ENCODE peak calls at places on chromosomes 4 and X, in eight cellular contexts. V, C, B, T, P, K, O and U are unnamed samples.

GRCh38 chr4:22071749-22072148 is 123.2 kb upstream of the KCNIP4 start:
- DNase-seq in O (no peak), P (no peak), V (no peak), C (no peak), T (no peak), B (no peak), K (no peak), U (no peak)

GRCh38 chrX:103498786-103499185 is 20.5 kb downstream of the RAB40A start:
- DNase-seq in V (no peak), O (no peak), B (no peak), T (no peak), K (no peak), P (no peak), C (no peak), U (no peak)

GRCh38 chr4:27412617-27413016 is 552.0 kb downstream of the STIM2 start:
- DNase-seq in V (no peak), B (no peak), P (no peak), C (no peak), T (no peak), O (no peak), K (no peak), U (no peak)

GRCh38 chrX:41002021-41002420 is 83.2 kb upstream of the USP9X start:
- DNase-seq in B (no peak), C (no peak), K (no peak), V (no peak), T (no peak), P (no peak), O (no peak), U (no peak)

GRCh38 chr4:77676842-77677241 is 71.2 kb downstream of the CXCL13 start:
- DNase-seq in K (no peak), V (no peak), P (no peak), O (no peak), B (no peak), T (no peak), C (no peak), U (no peak)

GRCh38 chr4:40842318-40842717 is 92.6 kb downstream of the NSUN7 start:
- DNase-seq in V (no peak), B (no peak), P (no peak), O (no peak), C (peak), K (no peak), T (no peak), U (peak)

GRCh38 chr4:162406637-162407370 is 243.0 kb upstream of the FSTL5 start:
- DNase-seq in V (no peak), O (no peak), K (no peak), C (no peak), B (no peak), P (no peak), T (no peak), U (no peak)

GRCh38 chrX:154529206-154529612 is 13.2 kb upstream of the FAM3A start:
- DNase-seq in B (no peak), C (no peak), T (no peak), V (no peak), O (no peak), P (no peak), K (no peak), U (no peak)

GRCh38 chr4:120922390-120923200 is at the start of gene PRDM5:
- DNase-seq in T (no peak), B (peak), V (peak), C (peak), O (no peak), P (peak), K (peak), U (peak)

GRCh38 chr4:168541608-168541953 is 44.7 kb downstream of the PALLD start:
- DNase-seq in P (no peak), K (peak), V (no peak), O (no peak), B (no peak), C (no peak), T (no peak), U (peak)

GRCh38 chr4:47531241-47531953 is 46.3 kb downstream of the ATP10D start:
- DNase-seq in K (peak), V (peak), C (peak), T (no peak), O (no peak), P (no peak), B (peak), U (peak)

GRCh38 chrX:150258463-150259430 is 104.4 kb upstream of the MAMLD1 start:
- DNase-seq in P (no peak), K (peak), B (no peak), O (no peak), C (no peak), T (no peak), V (no peak), U (no peak)

GRCh38 chr4:74370912-74371311 is 6.0 kb downstream of the EREG start:
- DNase-seq in V (peak), C (peak), O (no peak), K (peak), B (no peak), T (no peak), P (no peak), U (peak)